ENCODE peak calls at places on chromosomes 1 and 21, in four cellular contexts. O is stimulated activated naive CD8-positive, alpha-beta T cell treated with anti-CD3 and anti-CD28 coated beads, Interleukin-15, amount 100 ng/mL, for 72 hours; P is left cardiac atrium; I is activated T-helper 17 cell treated with anti-CD3 and anti-CD28 coated beads, Interleukin-2, amount 50 U/mL, for 72 hours. H is an unnamed sample.

GRCh38 chr1:42369471-42369870 is 11.1 kb upstream of the RIMKLA start:
- ATAC-seq in P (no peak), I (no peak), O (no peak), H (no peak)

GRCh38 chr1:18175530-18176377 is 68.2 kb downstream of the IGSF21 start:
- ATAC-seq in O (no peak), I (no peak), P (no peak), H (no peak)

GRCh38 chr1:101284021-101284420 is 47.2 kb downstream of the S1PR1 start:
- ATAC-seq in I (peak), P (no peak), O (peak), H (no peak)

GRCh38 chr1:57369889-57370288 is 54.0 kb downstream of the DAB1 start:
- ATAC-seq in P (no peak), O (no peak), I (no peak), H (no peak)

GRCh38 chr1:67189953-67190352 is 23.7 kb downstream of the IL23R start:
- ATAC-seq in I (peak), P (no peak), O (peak), H (no peak)

GRCh38 chr1:33342041-33342723 is 21.3 kb upstream of the A3GALT2 start:
- ATAC-seq in I (no peak), O (no peak), P (peak), H (peak)

GRCh38 chr1:79981483-79981882 is 975.0 kb upstream of the ADGRL4 start:
- ATAC-seq in O (no peak), P (peak), I (no peak), H (no peak)

GRCh38 chr1:181541947-181542346 is 58.6 kb downstream of the CACNA1E start:
- ATAC-seq in I (no peak), O (no peak), P (no peak), H (no peak)

GRCh38 chr1:98286656-98287055 is 365.8 kb upstream of the DPYD start:
- ATAC-seq in I (no peak), P (no peak), O (no peak), H (no peak)

GRCh38 chr1:11559211-11559970 is 80.4 kb downstream of the DISP3 start:
- ATAC-seq in O (no peak), I (no peak), P (no peak), H (no peak)

GRCh38 chr1:230863449-230863848 is 4.9 kb downstream of the C1orf198 start:
- ATAC-seq in I (no peak), O (no peak), P (no peak), H (no peak)

GRCh38 chr1:35663434-35663833 is 22.1 kb upstream of the PSMB2 start:
- ATAC-seq in O (no peak), P (no peak), I (no peak), H (no peak)

GRCh38 chr1:194825382-194825781 is 1639.0 kb upstream of the B3GALT2 start:
- ATAC-seq in I (no peak), O (no peak), P (no peak), H (no peak)

GRCh38 chr21:37870229-37870628 is 46.0 kb downstream of the KCNJ6 start:
- ATAC-seq in O (no peak), I (no peak), P (no peak), H (no peak)

GRCh38 chr1:162275622-162276175 is 101.0 kb downstream of the SPATA46 start:
- ATAC-seq in I (no peak), O (no peak), P (no peak), H (no peak)

GRCh38 chr1:59394706-59395417 is 98.0 kb downstream of the FGGY start:
- ATAC-seq in I (no peak), P (no peak), O (no peak), H (no peak)

GRCh38 chr1:88228153-88228552 is 455.9 kb upstream of the PKN2 start:
- ATAC-seq in P (no peak), O (no peak), I (no peak), H (no peak)

GRCh38 chr1:150881331-150882070 is 5.1 kb upstream of the ARNT start:
- ATAC-seq in I (no peak), P (peak), O (no peak), H (peak)

GRCh38 chr1:82154231-82154630 is 353.5 kb downstream of the ADGRL2 start:
- ATAC-seq in I (no peak), O (no peak), P (no peak), H (no peak)

H was measured in gastroesophageal sphincter.